ENCODE peak calls at places on chromosomes 5 and 9, in five cellular contexts. S is upper lobe of right lung, V is aorta, G is small intestine, F is tibial artery. C is an unnamed sample.

GRCh38 chr9:21317956-21318923 is 13.1 kb upstream of the IFNA5 start:
- DNase-seq in S (no peak), V (peak; percentile 41), G (peak; percentile 63), F (no peak), C (peak; percentile 45)

GRCh38 chr5:156367602-156368001 is 40.6 kb downstream of the SGCD start:
- DNase-seq in S (no peak), V (peak; percentile 55), G (no peak), F (peak; percentile 30), C (no peak)

GRCh38 chr5:167814828-167815227 is 476.6 kb upstream of the WWC1 start:
- DNase-seq in S (no peak), V (no peak), G (no peak), F (no peak), C (no peak)

GRCh38 chr5:31362931-31363568 is 168.8 kb downstream of the DROSHA start:
- DNase-seq in S (no peak), V (no peak), G (no peak), F (no peak), C (no peak)

GRCh38 chr5:172266071-172266675 is 17.4 kb downstream of the UBTD2 start:
- DNase-seq in S (no peak), V (no peak), G (no peak), F (no peak), C (no peak)

GRCh38 chr9:90600029-90600428 is 42.6 kb downstream of the DIRAS2 start:
- DNase-seq in S (no peak), V (no peak), G (no peak), F (no peak), C (no peak)

GRCh38 chr5:124593952-124594351 is 152.5 kb downstream of the ZNF608 start:
- DNase-seq in S (no peak), V (no peak), G (no peak), F (no peak), C (no peak)

GRCh38 chr5:139474815-139475791 is 4.3 kb downstream of the SMIM33 start:
- DNase-seq in S (no peak), V (no peak), G (peak; percentile 51), F (peak; percentile 42), C (no peak)

GRCh38 chr9:38431101-38431500 is 6.8 kb upstream of the IGFBPL1 start:
- DNase-seq in S (no peak), V (no peak), G (no peak), F (no peak), C (no peak)

GRCh38 chr5:122915717-122916399 is 70.4 kb downstream of the SNX24 start:
- DNase-seq in S (no peak), V (no peak), G (no peak), F (no peak), C (no peak)

GRCh38 chr9:92151691-92152393 is 36.6 kb upstream of the SPTLC1 start:
- DNase-seq in S (no peak), V (no peak), G (no peak), F (no peak), C (peak; percentile 85)

GRCh38 chr5:80008945-80009344 is 17.9 kb upstream of the MTX3 start:
- DNase-seq in S (no peak), V (no peak), G (no peak), F (no peak), C (no peak)

GRCh38 chr9:27276182-27277030 is 20.5 kb downstream of the EQTN start:
- DNase-seq in S (no peak), V (no peak), G (peak; percentile 66), F (no peak), C (peak; percentile 26)

GRCh38 chr5:54520438-54520846 is 2.9 kb downstream of the SNX18 start:
- DNase-seq in S (no peak), V (peak; percentile 57), G (peak; percentile 43), F (peak; percentile 41), C (no peak)

GRCh38 chr9:20209421-20210340 is 412.6 kb downstream of the MLLT3 start:
- DNase-seq in S (no peak), V (no peak), G (no peak), F (no peak), C (no peak)

GRCh38 chr5:137836997-137837396 is 30.7 kb upstream of the MYOT start:
- DNase-seq in S (no peak), V (no peak), G (no peak), F (no peak), C (peak; percentile 22)

GRCh38 chr9:109052416-109052815 is 39.1 kb upstream of the CTNNAL1 start:
- DNase-seq in S (no peak), V (no peak), G (no peak), F (no peak), C (no peak)

GRCh38 chr9:25415723-25416122 is 262.5 kb downstream of the TUSC1 start:
- DNase-seq in S (no peak), V (no peak), G (no peak), F (no peak), C (no peak)

GRCh38 chr9:942805-943580 is 33.5 kb upstream of the DMRT3 start:
- DNase-seq in S (no peak), V (no peak), G (no peak), F (no peak), C (no peak)

GRCh38 chr5:33726422-33727165 is 165.2 kb downstream of the ADAMTS12 start:
- DNase-seq in S (no peak), V (no peak), G (no peak), F (no peak), C (no peak)

GRCh38 chr9:132712753-132713152 is 42.5 kb downstream of the GTF3C4 start:
- DNase-seq in S (no peak), V (no peak), G (no peak), F (no peak), C (no peak)

GRCh38 chr5:39014544-39014943 is 59.7 kb downstream of the RICTOR start:
- DNase-seq in S (no peak), V (no peak), G (no peak), F (no peak), C (no peak)

GRCh38 chr9:27765266-27765665 is 192.0 kb upstream of the C9orf72 start:
- DNase-seq in S (no peak), V (no peak), G (no peak), F (no peak), C (no peak)

GRCh38 chr5:55338810-55339243 is 31.0 kb downstream of the MTREX start:
- DNase-seq in S (no peak), V (peak; percentile 63), G (no peak), F (peak; percentile 31), C (no peak)

GRCh38 chr5:17882760-17883488 is 248.7 kb downstream of the TAF11L14 start:
- DNase-seq in S (no peak), V (no peak), G (no peak), F (no peak), C (peak; percentile 10)

GRCh38 chr5:72427488-72428437 is 79.4 kb downstream of the ZNF366 start:
- DNase-seq in S (no peak), V (no peak), G (no peak), F (no peak), C (no peak)
- H3K27ac ChIP-seq in S (no peak overlapping the region), V (peak overlapping the region; percentile 28), G (no peak overlapping the region), F (peak overlapping the region; percentile 68), C (no peak overlapping the region)

GRCh38 chr5:150530423-150530822 is 22.5 kb downstream of the NDST1 start:
- DNase-seq in S (no peak), V (peak; percentile 11), G (no peak), F (no peak), C (no peak)

GRCh38 chr5:150531686-150532085 is 23.8 kb downstream of the NDST1 start:
- DNase-seq in S (no peak), V (peak; percentile 5), G (no peak), F (no peak), C (no peak)

GRCh38 chr5:150532161-150532560 is 24.2 kb downstream of the NDST1 start:
- DNase-seq in S (no peak), V (no peak), G (no peak), F (no peak), C (no peak)

GRCh38 chr5:150529555-150529954 is 21.6 kb downstream of the NDST1 start:
- DNase-seq in S (no peak), V (peak; percentile 15), G (no peak), F (no peak), C (no peak)

DNA sequence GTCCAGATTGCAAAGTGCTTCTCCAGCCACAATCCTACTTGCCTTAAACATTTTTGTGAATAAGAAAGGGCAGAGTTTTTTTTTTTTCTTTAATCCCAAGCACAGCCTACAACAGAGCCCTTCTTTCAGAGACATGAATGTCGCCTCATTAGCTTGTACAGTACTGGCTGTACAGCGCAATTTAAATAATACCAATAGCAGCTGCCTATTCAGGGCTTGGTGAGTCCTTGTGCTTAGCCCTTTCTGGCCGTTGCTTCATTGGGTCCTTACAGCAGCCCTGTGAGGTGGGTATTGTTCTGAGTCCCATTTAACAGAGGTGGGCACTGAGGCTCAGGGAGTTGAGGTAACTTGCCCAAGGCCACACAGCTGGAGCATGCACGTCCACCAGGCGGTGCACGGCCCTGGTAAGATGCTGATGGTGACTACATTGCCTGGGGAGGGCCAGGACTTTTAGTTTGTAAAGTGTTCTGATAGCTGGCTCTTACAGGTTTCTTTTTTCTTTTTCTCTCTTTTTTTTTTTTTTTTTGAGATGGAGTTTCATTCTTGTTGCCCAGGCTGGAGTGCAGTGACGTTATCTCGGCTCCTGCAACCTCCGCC is 23.2 kb downstream of the NDST1 start:
- DNase-seq in S (no peak), V (peak; percentile 21), G (no peak), F (no peak), C (no peak)
- H3K36me3 ChIP-seq in S (peaks cover 67% of the 10 kb centered on the region), V (no peaks in the 10 kb centered on the region), G (peaks cover 16% of the 10 kb centered on the region), F (peaks cover 75% of the 10 kb centered on the region), C (peaks cover 12% of the 10 kb centered on the region)

DNA sequence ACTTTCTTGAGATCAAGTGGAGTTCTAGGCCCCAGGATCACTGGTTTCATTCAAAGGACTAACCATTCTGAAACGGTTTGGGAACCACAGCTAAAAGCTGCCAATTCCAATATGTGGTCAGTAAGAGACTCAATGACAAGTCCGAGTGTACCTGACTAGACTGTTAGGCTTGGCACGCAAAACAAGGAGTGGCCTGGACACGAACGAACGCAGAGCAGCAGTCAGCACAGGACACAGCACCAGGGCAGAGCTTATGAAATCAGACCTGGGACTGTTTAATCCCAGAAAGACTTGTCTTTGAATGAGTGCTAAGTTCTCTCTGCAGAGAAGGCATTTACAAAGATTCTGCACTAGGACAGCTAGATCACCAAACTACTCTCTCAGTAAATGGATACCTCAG is 213.8 kb downstream of the GAPVD1 start:
- DNase-seq in S (peak; percentile 72), V (no peak), G (no peak), F (no peak), C (peak; percentile 37)
- H3K27ac ChIP-seq in S (peak overlapping the region; percentile 4), V (no peak overlapping the region), G (no peak overlapping the region), F (no peak overlapping the region), C (no peak overlapping the region)

DNA sequence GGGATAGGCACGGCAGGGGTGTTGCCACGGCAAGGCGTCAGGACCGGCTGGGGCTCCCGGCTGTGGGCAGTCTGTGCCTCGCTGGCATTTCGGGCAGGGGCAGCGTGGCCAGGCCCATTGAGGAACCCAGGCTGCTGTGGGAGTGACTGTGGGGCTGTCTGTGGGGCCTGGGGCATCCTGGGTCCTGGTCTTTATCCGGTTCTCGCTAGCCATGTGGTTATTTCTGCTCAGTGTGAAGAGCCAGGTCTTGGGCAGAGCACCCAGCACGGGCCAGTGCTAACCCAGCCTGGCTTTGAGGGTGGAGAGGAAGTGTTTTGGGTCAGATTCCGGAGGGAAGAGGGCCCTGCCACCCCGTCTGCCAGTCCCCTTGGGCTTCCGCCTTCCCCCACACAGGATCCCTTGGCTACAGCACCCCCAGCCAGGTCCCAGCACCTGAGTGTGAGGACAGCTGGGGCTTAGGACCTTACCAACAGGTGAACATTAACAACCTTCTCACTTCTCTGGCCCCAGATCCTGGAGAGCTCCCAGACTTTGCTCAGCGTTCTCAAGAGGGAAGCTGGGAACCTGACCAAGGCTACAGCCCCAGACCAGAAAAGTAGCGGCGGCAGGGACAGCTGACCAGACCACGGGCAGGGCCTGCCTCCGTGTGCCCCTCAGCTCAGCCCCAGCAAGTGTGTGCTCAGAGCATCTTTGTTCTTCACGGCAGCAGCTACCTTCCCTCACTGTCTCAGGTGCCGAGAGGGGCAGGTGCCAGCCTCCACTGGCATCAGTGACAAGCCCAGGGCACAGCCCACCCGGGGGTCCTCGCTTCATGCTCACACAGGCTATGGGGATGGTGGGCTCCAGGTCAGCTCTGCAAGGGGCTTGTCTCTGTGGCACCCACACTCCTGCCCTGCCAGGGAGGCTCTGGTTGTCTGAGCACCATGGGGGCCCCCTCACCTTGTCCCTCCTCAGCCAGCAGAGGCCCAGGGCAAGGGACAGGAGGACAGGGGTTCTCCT is 1.1 kb downstream of the SSNA1 start:
- DNase-seq in S (no peak), V (no peak), G (no peak), F (no peak), C (no peak)
- H3K36me3 ChIP-seq in S (peaks cover 40% of the 10 kb centered on the region), V (no peaks in the 10 kb centered on the region), G (no peaks in the 10 kb centered on the region), F (peaks cover 52% of the 10 kb centered on the region), C (peaks cover 3% of the 10 kb centered on the region)

C was measured in prostate gland.